ENCODE peak calls at places on chromosomes 12 and 14, in ten cellular contexts. One of them, this sample, is unnamed.

GRCh38 chr12:105480162-105480561 is 149.7 kb downstream of the C12orf75 start:
- DNase-seq in activated T-helper 9 cell treated with anti-CD3 and anti-CD28 coated beads, Interleukin-2, amount 50 U/mL, for 16 hours: no peak
- DNase-seq in HL-60: no peak
- DNase-seq in non-pigmented ciliary epithelial cell: no peak
- DNase-seq in B cell: no peak
- DNase-seq in type B pancreatic cell: no peak
- DNase-seq in AG08395: no peak
- DNase-seq in astrocyte of the spinal cord: no peak
- DNase-seq in A549: no peak
- DNase-seq in DMS79: no peak
- DNase-seq in this sample: no peak

GRCh38 chr12:87982208-87982607 is 47.0 kb downstream of the C12orf50 start:
- DNase-seq in DMS79: no peak
- DNase-seq in A549: no peak
- DNase-seq in type B pancreatic cell: no peak
- DNase-seq in astrocyte of the spinal cord: peak
- DNase-seq in B cell: no peak
- DNase-seq in AG08395: no peak
- DNase-seq in HL-60: no peak
- DNase-seq in activated T-helper 9 cell treated with anti-CD3 and anti-CD28 coated beads, Interleukin-2, amount 50 U/mL, for 16 hours: no peak
- DNase-seq in non-pigmented ciliary epithelial cell: peak
- DNase-seq in this sample: peak

GRCh38 chr14:105424861-105425260 is 5.2 kb downstream of the MTA1 start:
- DNase-seq in type B pancreatic cell: no peak
- DNase-seq in A549: no peak
- DNase-seq in activated T-helper 9 cell treated with anti-CD3 and anti-CD28 coated beads, Interleukin-2, amount 50 U/mL, for 16 hours: no peak
- DNase-seq in DMS79: no peak
- DNase-seq in astrocyte of the spinal cord: no peak
- DNase-seq in HL-60: no peak
- DNase-seq in AG08395: no peak
- DNase-seq in B cell: no peak
- DNase-seq in non-pigmented ciliary epithelial cell: no peak
- DNase-seq in this sample: no peak

GRCh38 chr14:35213869-35214387 is 78.3 kb upstream of the PSMA6 start:
- DNase-seq in HL-60: no peak
- DNase-seq in type B pancreatic cell: no peak
- DNase-seq in activated T-helper 9 cell treated with anti-CD3 and anti-CD28 coated beads, Interleukin-2, amount 50 U/mL, for 16 hours: no peak
- DNase-seq in AG08395: peak
- DNase-seq in DMS79: no peak
- DNase-seq in B cell: no peak
- DNase-seq in non-pigmented ciliary epithelial cell: no peak
- DNase-seq in astrocyte of the spinal cord: peak
- DNase-seq in A549: peak
- DNase-seq in this sample: peak

GRCh38 chr14:61296707-61297502 is 15.8 kb upstream of the TMEM30B start:
- DNase-seq in AG08395: peak
- DNase-seq in non-pigmented ciliary epithelial cell: peak
- DNase-seq in DMS79: peak
- DNase-seq in astrocyte of the spinal cord: peak
- DNase-seq in A549: peak
- DNase-seq in type B pancreatic cell: no peak
- DNase-seq in B cell: peak
- DNase-seq in HL-60: no peak
- DNase-seq in activated T-helper 9 cell treated with anti-CD3 and anti-CD28 coated beads, Interleukin-2, amount 50 U/mL, for 16 hours: no peak
- DNase-seq in this sample: peak

GRCh38 chr14:30194769-30195168 is 267.1 kb upstream of the PRKD1 start:
- DNase-seq in astrocyte of the spinal cord: peak
- DNase-seq in type B pancreatic cell: no peak
- DNase-seq in non-pigmented ciliary epithelial cell: peak
- DNase-seq in activated T-helper 9 cell treated with anti-CD3 and anti-CD28 coated beads, Interleukin-2, amount 50 U/mL, for 16 hours: no peak
- DNase-seq in A549: no peak
- DNase-seq in DMS79: no peak
- DNase-seq in HL-60: no peak
- DNase-seq in B cell: no peak
- DNase-seq in AG08395: peak
- DNase-seq in this sample: peak

GRCh38 chr12:124480469-124481256 is 86.7 kb downstream of the NCOR2 start:
- DNase-seq in DMS79: no peak
- DNase-seq in astrocyte of the spinal cord: peak
- DNase-seq in AG08395: peak
- DNase-seq in non-pigmented ciliary epithelial cell: peak
- DNase-seq in B cell: no peak
- DNase-seq in A549: peak
- DNase-seq in type B pancreatic cell: no peak
- DNase-seq in activated T-helper 9 cell treated with anti-CD3 and anti-CD28 coated beads, Interleukin-2, amount 50 U/mL, for 16 hours: no peak
- DNase-seq in HL-60: no peak
- DNase-seq in this sample: peak

GRCh38 chr12:93766802-93767523 is 89.8 kb downstream of the CRADD start:
- DNase-seq in non-pigmented ciliary epithelial cell: no peak
- DNase-seq in A549: peak
- DNase-seq in type B pancreatic cell: no peak
- DNase-seq in astrocyte of the spinal cord: peak
- DNase-seq in B cell: no peak
- DNase-seq in HL-60: no peak
- DNase-seq in activated T-helper 9 cell treated with anti-CD3 and anti-CD28 coated beads, Interleukin-2, amount 50 U/mL, for 16 hours: no peak
- DNase-seq in DMS79: no peak
- DNase-seq in AG08395: peak
- DNase-seq in this sample: peak

GRCh38 chr12:2739832-2740641 is 54.7 kb upstream of the FKBP4 start:
- DNase-seq in A549: peak
- DNase-seq in AG08395: peak
- DNase-seq in astrocyte of the spinal cord: peak
- DNase-seq in non-pigmented ciliary epithelial cell: no peak
- DNase-seq in activated T-helper 9 cell treated with anti-CD3 and anti-CD28 coated beads, Interleukin-2, amount 50 U/mL, for 16 hours: no peak
- DNase-seq in B cell: no peak
- DNase-seq in type B pancreatic cell: no peak
- DNase-seq in HL-60: no peak
- DNase-seq in DMS79: no peak
- DNase-seq in this sample: peak

GRCh38 chr12:93667672-93668071 is 9.5 kb upstream of the CRADD start:
- DNase-seq in DMS79: no peak
- DNase-seq in astrocyte of the spinal cord: peak
- DNase-seq in B cell: no peak
- DNase-seq in A549: no peak
- DNase-seq in HL-60: no peak
- DNase-seq in non-pigmented ciliary epithelial cell: no peak
- DNase-seq in activated T-helper 9 cell treated with anti-CD3 and anti-CD28 coated beads, Interleukin-2, amount 50 U/mL, for 16 hours: no peak
- DNase-seq in AG08395: no peak
- DNase-seq in type B pancreatic cell: no peak
- DNase-seq in this sample: no peak

GRCh38 chr12:76810690-76811434 is 46.9 kb downstream of the ZDHHC17 start:
- DNase-seq in astrocyte of the spinal cord: no peak
- DNase-seq in HL-60: no peak
- DNase-seq in A549: no peak
- DNase-seq in type B pancreatic cell: no peak
- DNase-seq in DMS79: no peak
- DNase-seq in non-pigmented ciliary epithelial cell: no peak
- DNase-seq in activated T-helper 9 cell treated with anti-CD3 and anti-CD28 coated beads, Interleukin-2, amount 50 U/mL, for 16 hours: no peak
- DNase-seq in AG08395: no peak
- DNase-seq in B cell: no peak
- DNase-seq in this sample: no peak

GRCh38 chr12:111457071-111457470 is 51.3 kb downstream of the SH2B3 start:
- DNase-seq in astrocyte of the spinal cord: no peak
- DNase-seq in non-pigmented ciliary epithelial cell: no peak
- DNase-seq in DMS79: no peak
- DNase-seq in B cell: no peak
- DNase-seq in activated T-helper 9 cell treated with anti-CD3 and anti-CD28 coated beads, Interleukin-2, amount 50 U/mL, for 16 hours: no peak
- DNase-seq in type B pancreatic cell: no peak
- DNase-seq in A549: no peak
- DNase-seq in HL-60: no peak
- DNase-seq in AG08395: no peak
- DNase-seq in this sample: no peak

GRCh38 chr12:95605087-95605486 is 53.8 kb upstream of the USP44 start:
- DNase-seq in A549: peak
- DNase-seq in type B pancreatic cell: no peak
- DNase-seq in activated T-helper 9 cell treated with anti-CD3 and anti-CD28 coated beads, Interleukin-2, amount 50 U/mL, for 16 hours: no peak
- DNase-seq in AG08395: no peak
- DNase-seq in astrocyte of the spinal cord: peak
- DNase-seq in DMS79: no peak
- DNase-seq in HL-60: no peak
- DNase-seq in non-pigmented ciliary epithelial cell: no peak
- DNase-seq in B cell: no peak
- DNase-seq in this sample: peak

This sample was measured in Daoy.